ENCODE peak calls at places on chromosomes 2 and 18, in four cellular contexts. One of them, this sample, is unnamed.

GRCh38 chr2:174259981-174260380 is 11.6 kb upstream of the OLA1 start:
- DNase-seq in GM12878: no peak
- DNase-seq in K562: no peak
- DNase-seq in HCT116: no peak
- DNase-seq in this sample: no peak

GRCh38 chr2:70300771-70301343 is 1.0 kb downstream of the FAM136A start:
- DNase-seq in GM12878: no peak
- DNase-seq in HCT116: no peak
- DNase-seq in K562: no peak
- DNase-seq in this sample: no peak

GRCh38 chr2:118012778-118013177 is 1.1 kb downstream of the CCDC93 start:
- DNase-seq in HCT116: no peak
- DNase-seq in K562: no peak
- DNase-seq in GM12878: no peak
- DNase-seq in this sample: no peak

GRCh38 chr2:172552547-172553291 is 3.2 kb upstream of the PDK1 start:
- DNase-seq in GM12878: no peak
- DNase-seq in HCT116: no peak
- DNase-seq in K562: peak; percentile 90
- DNase-seq in this sample: no peak

GRCh38 chr2:132497591-132497990 is 81.0 kb downstream of the GPR39 start:
- DNase-seq in GM12878: no peak
- DNase-seq in K562: no peak
- DNase-seq in HCT116: no peak
- DNase-seq in this sample: no peak

GRCh38 chr2:222424281-222424728 is at the start of gene SGPP2:
- DNase-seq in K562: no peak
- DNase-seq in HCT116: no peak
- DNase-seq in GM12878: no peak
- DNase-seq in this sample: peak; percentile 60

GRCh38 chr18:47248610-47249343 is 2.7 kb downstream of the SKOR2 start:
- DNase-seq in K562: no peak
- DNase-seq in GM12878: no peak
- DNase-seq in HCT116: no peak
- DNase-seq in this sample: no peak

GRCh38 chr2:75592028-75592427 is 31.3 kb upstream of the EVA1A start:
- DNase-seq in K562: no peak
- DNase-seq in HCT116: peak; percentile 8
- DNase-seq in GM12878: no peak
- DNase-seq in this sample: peak; percentile 35

GRCh38 chr2:127415593-127416485 is 2.4 kb upstream of the PROC start:
- DNase-seq in K562: peak; percentile 80
- DNase-seq in GM12878: no peak
- DNase-seq in HCT116: peak; percentile 61
- DNase-seq in this sample: peak; percentile 70

GRCh38 chr2:101063352-101063751 is 61.3 kb downstream of the RPL31 start:
- DNase-seq in GM12878: no peak
- DNase-seq in HCT116: no peak
- DNase-seq in K562: no peak
- DNase-seq in this sample: no peak

GRCh38 chr2:69141081-69141480 is 128.1 kb downstream of the ANTXR1 start:
- DNase-seq in GM12878: no peak
- DNase-seq in HCT116: no peak
- DNase-seq in K562: no peak
- DNase-seq in this sample: no peak

GRCh38 chr18:79050005-79050404 is 19.2 kb upstream of the ATP9B start:
- DNase-seq in HCT116: no peak
- DNase-seq in GM12878: no peak
- DNase-seq in K562: no peak
- DNase-seq in this sample: no peak

GRCh38 chr18:76756491-76757288 is 65.7 kb upstream of the ZNF236 start:
- DNase-seq in GM12878: no peak
- DNase-seq in K562: no peak
- DNase-seq in HCT116: no peak
- DNase-seq in this sample: no peak

GRCh38 chr2:70708376-70709199 is 59.4 kb downstream of the ADD2 start:
- DNase-seq in K562: no peak
- DNase-seq in HCT116: no peak
- DNase-seq in GM12878: no peak
- DNase-seq in this sample: no peak

GRCh38 chr2:17573085-17573805 is 32.7 kb downstream of the VSNL1 start:
- DNase-seq in HCT116: no peak
- DNase-seq in K562: no peak
- DNase-seq in GM12878: no peak
- DNase-seq in this sample: no peak

GRCh38 chr2:58207189-58207588 is 33.9 kb downstream of the FANCL start:
- DNase-seq in K562: no peak
- DNase-seq in GM12878: no peak
- DNase-seq in HCT116: no peak
- DNase-seq in this sample: no peak

GRCh38 chr18:53380063-53380639 is 844.3 kb downstream of the MBD2 start:
- DNase-seq in GM12878: peak; percentile 3
- DNase-seq in HCT116: peak; percentile 19
- DNase-seq in K562: no peak
- DNase-seq in this sample: peak; percentile 8

GRCh38 chr2:118696786-118697465 is 150.5 kb downstream of the EN1 start:
- DNase-seq in HCT116: no peak
- DNase-seq in K562: no peak
- DNase-seq in GM12878: no peak
- DNase-seq in this sample: no peak

GRCh38 chr18:60067426-60068210 is 167.8 kb downstream of the PMAIP1 start:
- DNase-seq in K562: no peak
- DNase-seq in GM12878: no peak
- DNase-seq in HCT116: no peak
- DNase-seq in this sample: no peak

GRCh38 chr2:193240752-193241151 is 1046.0 kb upstream of the TMEFF2 start:
- DNase-seq in HCT116: no peak
- DNase-seq in GM12878: no peak
- DNase-seq in K562: peak; percentile 4
- DNase-seq in this sample: peak; percentile 7

GRCh38 chr2:42794271-42795046 is 2.1 kb upstream of the HAAO start:
- DNase-seq in GM12878: no peak
- DNase-seq in HCT116: no peak
- DNase-seq in K562: peak; percentile 36
- DNase-seq in this sample: peak; percentile 70

GRCh38 chr2:100365434-100365833 is 43.1 kb upstream of the LONRF2 start:
- DNase-seq in HCT116: peak; percentile 86
- DNase-seq in GM12878: no peak
- DNase-seq in K562: no peak
- DNase-seq in this sample: peak; percentile 48

GRCh38 chr2:135650721-135651120 is 90.9 kb upstream of the UBXN4 start:
- DNase-seq in K562: no peak
- DNase-seq in GM12878: no peak
- DNase-seq in HCT116: no peak
- DNase-seq in this sample: no peak

GRCh38 chr18:3983351-3983969 is 471.6 kb downstream of the DLGAP1 start:
- DNase-seq in GM12878: no peak
- DNase-seq in K562: no peak
- DNase-seq in HCT116: no peak
- DNase-seq in this sample: no peak

GRCh38 chr2:111626037-111626861 is 257.7 kb downstream of the ANAPC1 start:
- DNase-seq in K562: peak; percentile 58
- DNase-seq in GM12878: no peak
- DNase-seq in HCT116: no peak
- DNase-seq in this sample: no peak

DNA sequence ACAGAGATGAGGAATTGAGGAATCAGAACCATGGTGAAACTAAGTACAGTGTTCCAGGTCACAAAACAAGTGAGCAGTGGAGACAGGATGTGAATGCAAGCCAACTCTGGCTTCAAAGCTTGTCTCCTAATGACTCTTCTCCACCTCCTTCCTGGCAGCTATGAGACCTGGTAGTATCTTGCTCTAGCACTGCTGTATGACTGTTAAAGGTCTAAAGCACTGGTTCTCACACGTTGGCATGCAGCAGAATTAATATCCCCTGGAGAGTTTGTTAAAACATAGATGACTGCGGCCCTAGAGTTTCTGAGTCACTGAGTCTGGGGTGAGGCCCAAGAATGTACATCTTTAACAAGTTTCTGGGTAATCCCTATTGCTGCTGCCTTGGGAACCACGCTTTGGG is 63.3 kb downstream of the SUCLG1 start:
- DNase-seq in HCT116: no peak
- DNase-seq in K562: no peak
- DNase-seq in GM12878: no peak
- DNase-seq in this sample: no peak
- TF ChIP-seq JUND in HCT116: no peak
- TF ChIP-seq JUND in K562: no peak
- TF ChIP-seq JUND in GM12878: no peak
- TF ChIP-seq JUND in this sample: no peak

GRCh38 chr2:239826786-239827510 is 198.2 kb downstream of the NDUFA10 start:
- DNase-seq in GM12878: no peak
- DNase-seq in K562: no peak
- DNase-seq in HCT116: no peak
- DNase-seq in this sample: no peak
- TF ChIP-seq JUND in GM12878: no peak
- TF ChIP-seq JUND in K562: no peak
- TF ChIP-seq JUND in HCT116: no peak
- TF ChIP-seq JUND in this sample: no peak

GRCh38 chr2:181656450-181657261 is at the start of gene CERKL:
- DNase-seq in HCT116: peak; percentile 49
- DNase-seq in K562: no peak
- DNase-seq in GM12878: no peak
- DNase-seq in this sample: no peak

GRCh38 chr2:181660181-181660580 is 3.3 kb upstream of the CERKL start:
- DNase-seq in K562: no peak
- DNase-seq in GM12878: no peak
- DNase-seq in HCT116: no peak
- DNase-seq in this sample: no peak

GRCh38 chr2:181655519-181655918 is 1.4 kb downstream of the CERKL start:
- DNase-seq in K562: no peak
- DNase-seq in HCT116: no peak
- DNase-seq in GM12878: no peak
- DNase-seq in this sample: no peak

GRCh38 chr2:181657379-181657778 is 474 bp upstream of the CERKL start:
- DNase-seq in GM12878: no peak
- DNase-seq in HCT116: no peak
- DNase-seq in K562: no peak
- DNase-seq in this sample: no peak

GRCh38 chr2:181658444-181658843 is 1.5 kb upstream of the CERKL start:
- DNase-seq in GM12878: no peak
- DNase-seq in K562: no peak
- DNase-seq in HCT116: no peak
- DNase-seq in this sample: no peak
- TF ChIP-seq JUND in GM12878: no peak
- TF ChIP-seq JUND in K562: no peak
- TF ChIP-seq JUND in HCT116: no peak
- TF ChIP-seq JUND in this sample: no peak

GRCh38 chr2:190369635-190370034 is 26.2 kb downstream of the INPP1 start:
- DNase-seq in K562: no peak
- DNase-seq in HCT116: no peak
- DNase-seq in GM12878: no peak
- DNase-seq in this sample: no peak

GRCh38 chr2:190365499-190366204 is 22.3 kb downstream of the INPP1 start:
- DNase-seq in GM12878: no peak
- DNase-seq in HCT116: no peak
- DNase-seq in K562: no peak
- DNase-seq in this sample: no peak

GRCh38 chr2:190366248-190366753 is 22.9 kb downstream of the INPP1 start:
- DNase-seq in K562: no peak
- DNase-seq in GM12878: no peak
- DNase-seq in HCT116: no peak
- DNase-seq in this sample: no peak

GRCh38 chr2:190362894-190363293 is 19.5 kb downstream of the INPP1 start:
- DNase-seq in GM12878: no peak
- DNase-seq in HCT116: no peak
- DNase-seq in K562: no peak
- DNase-seq in this sample: no peak

DNA sequence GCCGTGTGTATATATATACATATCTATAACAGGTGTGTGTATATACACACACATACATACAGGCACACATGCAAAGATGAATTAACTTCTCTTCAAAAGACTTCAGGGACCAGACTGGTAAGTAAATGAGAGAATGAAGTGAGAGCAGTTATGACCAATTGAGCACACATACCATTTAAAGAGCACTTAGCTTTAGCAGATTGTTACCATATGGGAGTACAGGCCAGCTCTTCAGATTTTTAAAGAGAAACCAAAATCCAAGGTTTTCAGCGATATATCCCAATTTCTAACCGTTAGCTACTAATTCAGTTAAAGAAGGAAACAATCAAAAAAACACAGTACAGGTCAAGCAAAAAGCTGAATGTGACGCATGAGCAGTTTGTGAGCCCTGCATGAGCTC is 23.7 kb downstream of the INPP1 start:
- DNase-seq in GM12878: no peak
- DNase-seq in HCT116: no peak
- DNase-seq in K562: no peak
- DNase-seq in this sample: no peak
- TF ChIP-seq JUND in GM12878: no peak
- TF ChIP-seq JUND in HCT116: no peak
- TF ChIP-seq JUND in K562: no peak
- TF ChIP-seq JUND in this sample: no peak

This sample was measured in T47D.